ENCODE peak calls at places on chromosomes 7 and 10, in six cellular contexts. One of them, this sample, is unnamed.

GRCh38 chr10:48533951-48534720 is 70.7 kb downstream of the ARHGAP22 start:
- DNase-seq in H1: no peak
- DNase-seq in mesendoderm: peak
- DNase-seq in neuronal stem cell: no peak
- DNase-seq in mesenchymal stem cell: no peak
- DNase-seq in IMR-90: no peak
- DNase-seq in this sample: peak

GRCh38 chr7:151607464-151607867 is 87.8 kb upstream of the RHEB start:
- DNase-seq in mesenchymal stem cell: peak
- DNase-seq in neuronal stem cell: no peak
- DNase-seq in IMR-90: peak
- DNase-seq in H1: no peak
- DNase-seq in mesendoderm: no peak
- DNase-seq in this sample: no peak

GRCh38 chr10:120948889-120949382 is 97.8 kb downstream of the WDR11 start:
- DNase-seq in H1: peak
- DNase-seq in mesenchymal stem cell: peak
- DNase-seq in neuronal stem cell: peak
- DNase-seq in mesendoderm: peak
- DNase-seq in IMR-90: peak
- DNase-seq in this sample: peak

GRCh38 chr10:25028711-25029110 is 12.3 kb downstream of the THNSL1 start:
- DNase-seq in H1: no peak
- DNase-seq in IMR-90: peak
- DNase-seq in mesendoderm: no peak
- DNase-seq in mesenchymal stem cell: no peak
- DNase-seq in neuronal stem cell: no peak
- DNase-seq in this sample: no peak

GRCh38 chr7:156768698-156769472 is 124.1 kb downstream of the LMBR1 start:
- DNase-seq in H1: no peak
- DNase-seq in neuronal stem cell: no peak
- DNase-seq in mesenchymal stem cell: no peak
- DNase-seq in mesendoderm: peak
- DNase-seq in IMR-90: no peak
- DNase-seq in this sample: no peak

GRCh38 chr10:33129181-33129928 is 171.3 kb upstream of the ITGB1 start:
- DNase-seq in mesenchymal stem cell: peak
- DNase-seq in H1: no peak
- DNase-seq in IMR-90: peak
- DNase-seq in mesendoderm: no peak
- DNase-seq in neuronal stem cell: no peak
- DNase-seq in this sample: no peak

GRCh38 chr10:16777473-16778370 is 39.5 kb downstream of the RSU1 start:
- DNase-seq in H1: no peak
- DNase-seq in neuronal stem cell: peak
- DNase-seq in mesenchymal stem cell: peak
- DNase-seq in IMR-90: peak
- DNase-seq in mesendoderm: peak
- DNase-seq in this sample: no peak

GRCh38 chr10:96833220-96834001 is 1.3 kb downstream of the LCOR start:
- DNase-seq in mesenchymal stem cell: peak
- DNase-seq in H1: peak
- DNase-seq in neuronal stem cell: peak
- DNase-seq in mesendoderm: peak
- DNase-seq in IMR-90: peak
- DNase-seq in this sample: peak

GRCh38 chr10:52268790-52269189 is 45.3 kb upstream of the DKK1 start:
- DNase-seq in neuronal stem cell: no peak
- DNase-seq in mesendoderm: no peak
- DNase-seq in IMR-90: no peak
- DNase-seq in H1: no peak
- DNase-seq in mesenchymal stem cell: no peak
- DNase-seq in this sample: no peak

GRCh38 chr10:74993649-74994048 is 117.8 kb upstream of the SAMD8 start:
- DNase-seq in H1: no peak
- DNase-seq in IMR-90: no peak
- DNase-seq in neuronal stem cell: no peak
- DNase-seq in mesenchymal stem cell: no peak
- DNase-seq in mesendoderm: no peak
- DNase-seq in this sample: no peak

DNA sequence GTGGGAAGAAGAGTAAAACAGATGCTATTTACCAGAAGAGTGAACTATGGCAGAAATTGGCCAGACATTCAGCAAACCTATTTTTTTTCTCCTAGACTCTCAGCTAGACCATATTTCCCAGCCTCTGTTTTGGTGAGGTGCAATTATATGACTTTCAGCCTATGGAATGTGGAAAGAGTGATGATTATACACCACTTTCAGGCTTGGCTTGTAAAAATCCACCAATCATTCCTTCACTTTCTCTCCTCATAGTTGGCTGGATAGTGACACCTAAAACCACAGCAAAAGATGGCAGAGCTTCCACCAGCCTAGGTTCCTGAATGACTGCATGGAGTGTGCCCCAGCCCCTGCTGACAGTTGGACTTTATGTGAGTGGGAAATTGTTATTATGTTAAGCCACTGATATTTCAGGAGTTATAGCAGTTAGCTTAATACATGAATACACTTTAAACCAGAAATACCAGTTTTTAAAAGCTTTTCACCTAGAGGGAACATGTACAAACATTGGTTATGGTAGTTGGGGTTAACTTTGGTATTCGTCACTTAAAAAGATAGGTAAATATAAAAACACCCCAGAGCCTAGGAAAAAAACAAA is 19.1 kb upstream of the TNKS2 start:
- DNase-seq in neuronal stem cell: no peak
- DNase-seq in IMR-90: no peak
- DNase-seq in H1: no peak
- DNase-seq in mesenchymal stem cell: no peak
- DNase-seq in mesendoderm: no peak
- DNase-seq in this sample: no peak
- H2BK15ac ChIP-seq in neuronal stem cell: no peak
- H2BK15ac ChIP-seq in IMR-90: no peak
- H2BK15ac ChIP-seq in H1: no peak
- H2BK15ac ChIP-seq in mesenchymal stem cell: no peak
- H2BK15ac ChIP-seq in mesendoderm: no peak
- H2BK15ac ChIP-seq in this sample: no peak

GRCh38 chr10:69952801-69953200 is 99.8 kb upstream of the MACROH2A2 start:
- DNase-seq in mesenchymal stem cell: no peak
- DNase-seq in neuronal stem cell: peak
- DNase-seq in mesendoderm: peak
- DNase-seq in IMR-90: no peak
- DNase-seq in H1: no peak
- DNase-seq in this sample: no peak

GRCh38 chr10:69952069-69952800 is 100.4 kb upstream of the MACROH2A2 start:
- DNase-seq in neuronal stem cell: no peak
- DNase-seq in IMR-90: no peak
- DNase-seq in mesendoderm: no peak
- DNase-seq in H1: no peak
- DNase-seq in mesenchymal stem cell: no peak
- DNase-seq in this sample: no peak

GRCh38 chr10:69949770-69950169 is 102.9 kb upstream of the MACROH2A2 start:
- DNase-seq in IMR-90: no peak
- DNase-seq in mesenchymal stem cell: no peak
- DNase-seq in H1: no peak
- DNase-seq in mesendoderm: no peak
- DNase-seq in neuronal stem cell: no peak
- DNase-seq in this sample: no peak

GRCh38 chr10:69953851-69954250 is 98.8 kb upstream of the MACROH2A2 start:
- DNase-seq in mesendoderm: no peak
- DNase-seq in mesenchymal stem cell: no peak
- DNase-seq in neuronal stem cell: no peak
- DNase-seq in IMR-90: no peak
- DNase-seq in H1: no peak
- DNase-seq in this sample: no peak

DNA sequence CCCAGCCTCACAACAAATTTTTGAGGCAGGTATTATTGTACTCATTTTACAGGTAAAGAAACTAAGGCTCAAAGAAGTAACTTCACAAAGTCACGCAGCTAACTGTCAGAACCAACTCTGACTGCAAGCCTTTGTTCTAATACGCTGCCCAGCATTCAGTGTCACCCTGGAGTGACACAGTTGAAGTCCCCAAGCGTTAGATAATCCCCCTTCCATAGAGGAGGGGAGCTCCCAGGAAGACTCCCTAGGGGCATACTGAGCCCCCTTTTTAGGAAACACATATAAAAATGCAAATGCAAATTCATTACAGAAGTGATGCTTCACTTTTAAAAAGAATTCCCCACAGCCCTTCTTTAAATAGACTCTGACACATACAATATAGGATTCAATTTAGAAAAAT is 101.0 kb upstream of the MACROH2A2 start:
- DNase-seq in mesenchymal stem cell: no peak
- DNase-seq in IMR-90: no peak
- DNase-seq in mesendoderm: no peak
- DNase-seq in H1: no peak
- DNase-seq in neuronal stem cell: no peak
- DNase-seq in this sample: no peak
- H2BK15ac ChIP-seq in mesenchymal stem cell: no peak
- H2BK15ac ChIP-seq in IMR-90: no peak
- H2BK15ac ChIP-seq in mesendoderm: no peak
- H2BK15ac ChIP-seq in H1: no peak
- H2BK15ac ChIP-seq in neuronal stem cell: no peak
- H2BK15ac ChIP-seq in this sample: no peak

GRCh38 chr7:131548371-131548770 is 8.1 kb downstream of the PODXL start:
- DNase-seq in mesenchymal stem cell: no peak
- DNase-seq in IMR-90: no peak
- DNase-seq in neuronal stem cell: no peak
- DNase-seq in H1: no peak
- DNase-seq in mesendoderm: no peak
- DNase-seq in this sample: no peak
- H2BK15ac ChIP-seq in mesenchymal stem cell: no peak
- H2BK15ac ChIP-seq in IMR-90: no peak
- H2BK15ac ChIP-seq in neuronal stem cell: no peak
- H2BK15ac ChIP-seq in H1: no peak
- H2BK15ac ChIP-seq in mesendoderm: no peak
- H2BK15ac ChIP-seq in this sample: no peak

GRCh38 chr10:86023931-86024554 is 342.6 kb downstream of the GRID1 start:
- DNase-seq in mesendoderm: peak
- DNase-seq in H1: no peak
- DNase-seq in neuronal stem cell: no peak
- DNase-seq in mesenchymal stem cell: no peak
- DNase-seq in IMR-90: no peak
- DNase-seq in this sample: no peak
- H2BK15ac ChIP-seq in mesendoderm: no peak
- H2BK15ac ChIP-seq in H1: no peak
- H2BK15ac ChIP-seq in neuronal stem cell: no peak
- H2BK15ac ChIP-seq in mesenchymal stem cell: no peak
- H2BK15ac ChIP-seq in IMR-90: no peak
- H2BK15ac ChIP-seq in this sample: no peak

GRCh38 chr7:100082978-100083377 is 1.5 kb upstream of the ZNF3 start:
- DNase-seq in H1: no peak
- DNase-seq in mesendoderm: no peak
- DNase-seq in mesenchymal stem cell: no peak
- DNase-seq in neuronal stem cell: no peak
- DNase-seq in IMR-90: no peak
- DNase-seq in this sample: no peak
- H2BK15ac ChIP-seq in H1: peak
- H2BK15ac ChIP-seq in mesendoderm: no peak
- H2BK15ac ChIP-seq in mesenchymal stem cell: no peak
- H2BK15ac ChIP-seq in neuronal stem cell: no peak
- H2BK15ac ChIP-seq in IMR-90: peak
- H2BK15ac ChIP-seq in this sample: no peak

DNA sequence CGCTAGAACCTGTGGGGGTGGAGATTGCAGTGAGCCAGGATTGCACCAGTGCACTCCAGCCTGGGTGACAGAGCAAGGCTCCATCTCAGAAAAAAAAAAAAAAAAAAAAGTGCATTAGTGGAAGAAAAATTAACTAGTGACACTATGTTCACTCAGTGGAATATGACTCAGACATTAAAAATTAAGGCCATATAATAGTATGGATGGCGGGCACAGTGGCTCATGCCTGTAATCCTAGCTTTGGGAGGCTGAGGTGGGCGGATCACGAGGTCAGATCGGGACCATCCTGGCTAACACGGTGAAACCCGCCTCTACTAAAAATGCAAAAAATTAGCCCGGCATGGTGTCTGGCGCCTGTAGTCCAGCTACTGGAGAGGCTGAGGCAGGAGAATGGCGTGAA is 3.4 kb downstream of the PHYH start:
- DNase-seq in neuronal stem cell: no peak
- DNase-seq in mesendoderm: no peak
- DNase-seq in H1: no peak
- DNase-seq in mesenchymal stem cell: no peak
- DNase-seq in IMR-90: no peak
- DNase-seq in this sample: no peak
- H2BK15ac ChIP-seq in neuronal stem cell: no peak
- H2BK15ac ChIP-seq in mesendoderm: no peak
- H2BK15ac ChIP-seq in H1: no peak
- H2BK15ac ChIP-seq in mesenchymal stem cell: no peak
- H2BK15ac ChIP-seq in IMR-90: no peak
- H2BK15ac ChIP-seq in this sample: no peak

GRCh38 chr7:92934096-92934495 is 97.7 kb upstream of the CDK6 start:
- DNase-seq in mesendoderm: no peak
- DNase-seq in neuronal stem cell: no peak
- DNase-seq in IMR-90: no peak
- DNase-seq in mesenchymal stem cell: no peak
- DNase-seq in H1: no peak
- DNase-seq in this sample: no peak
- H2BK15ac ChIP-seq in mesendoderm: no peak
- H2BK15ac ChIP-seq in neuronal stem cell: no peak
- H2BK15ac ChIP-seq in IMR-90: no peak
- H2BK15ac ChIP-seq in mesenchymal stem cell: no peak
- H2BK15ac ChIP-seq in H1: no peak
- H2BK15ac ChIP-seq in this sample: no peak

This sample was measured in H9.